ENCODE peak calls at places on chromosomes 5 and 9, in seven cellular contexts. One of them, this sample, is unnamed.

GRCh38 chr9:133474215-133474614 is 4.7 kb downstream of the SLC2A6 start:
- DNase-seq in left cardiac atrium: no peak
- DNase-seq in caudate nucleus: no peak
- DNase-seq in MCF 10A: no peak
- DNase-seq in putamen: no peak
- DNase-seq in CD8-positive, alpha-beta memory T cell: no peak
- DNase-seq in kidney: no peak
- DNase-seq in this sample: no peak

GRCh38 chr9:5448461-5448860 is 1.9 kb upstream of the CD274 start:
- DNase-seq in kidney: no peak
- DNase-seq in putamen: no peak
- DNase-seq in caudate nucleus: no peak
- DNase-seq in left cardiac atrium: no peak
- DNase-seq in CD8-positive, alpha-beta memory T cell: no peak
- DNase-seq in MCF 10A: no peak
- DNase-seq in this sample: no peak

GRCh38 chr5:6766558-6767191 is 53.4 kb downstream of the TENT4A start:
- DNase-seq in kidney: peak
- DNase-seq in CD8-positive, alpha-beta memory T cell: no peak
- DNase-seq in caudate nucleus: peak
- DNase-seq in left cardiac atrium: peak
- DNase-seq in putamen: peak
- DNase-seq in MCF 10A: peak
- DNase-seq in this sample: no peak

GRCh38 chr5:87300744-87301143 is 33.1 kb downstream of the RASA1 start:
- DNase-seq in kidney: no peak
- DNase-seq in CD8-positive, alpha-beta memory T cell: no peak
- DNase-seq in left cardiac atrium: no peak
- DNase-seq in caudate nucleus: no peak
- DNase-seq in putamen: no peak
- DNase-seq in MCF 10A: peak
- DNase-seq in this sample: no peak

GRCh38 chr9:37412431-37413151 is 9.9 kb upstream of the GRHPR start:
- DNase-seq in putamen: no peak
- DNase-seq in left cardiac atrium: no peak
- DNase-seq in MCF 10A: peak
- DNase-seq in caudate nucleus: no peak
- DNase-seq in kidney: no peak
- DNase-seq in CD8-positive, alpha-beta memory T cell: no peak
- DNase-seq in this sample: no peak

GRCh38 chr9:98415782-98416181 is 160.3 kb upstream of the TBC1D2 start:
- DNase-seq in left cardiac atrium: no peak
- DNase-seq in CD8-positive, alpha-beta memory T cell: no peak
- DNase-seq in caudate nucleus: no peak
- DNase-seq in putamen: no peak
- DNase-seq in kidney: no peak
- DNase-seq in MCF 10A: no peak
- DNase-seq in this sample: no peak

GRCh38 chr5:139849942-139850341 is 54.3 kb downstream of the PSD2 start:
- DNase-seq in caudate nucleus: no peak
- DNase-seq in MCF 10A: no peak
- DNase-seq in kidney: no peak
- DNase-seq in CD8-positive, alpha-beta memory T cell: no peak
- DNase-seq in left cardiac atrium: no peak
- DNase-seq in putamen: no peak
- DNase-seq in this sample: no peak

GRCh38 chr9:96245399-96245798 is 56.6 kb downstream of the HSD17B3 start:
- DNase-seq in kidney: no peak
- DNase-seq in caudate nucleus: no peak
- DNase-seq in putamen: no peak
- DNase-seq in left cardiac atrium: no peak
- DNase-seq in CD8-positive, alpha-beta memory T cell: no peak
- DNase-seq in MCF 10A: no peak
- DNase-seq in this sample: no peak

GRCh38 chr5:983238-983524 is 25.4 kb upstream of the NKD2 start:
- DNase-seq in caudate nucleus: no peak
- DNase-seq in CD8-positive, alpha-beta memory T cell: no peak
- DNase-seq in left cardiac atrium: no peak
- DNase-seq in MCF 10A: no peak
- DNase-seq in putamen: no peak
- DNase-seq in kidney: peak
- DNase-seq in this sample: no peak

GRCh38 chr9:27539479-27540441 is 10.1 kb upstream of the MOB3B start:
- DNase-seq in kidney: peak
- DNase-seq in putamen: peak
- DNase-seq in left cardiac atrium: peak
- DNase-seq in CD8-positive, alpha-beta memory T cell: no peak
- DNase-seq in MCF 10A: peak
- DNase-seq in caudate nucleus: no peak
- DNase-seq in this sample: no peak

GRCh38 chr9:752681-753200 is 88.8 kb upstream of the DMRT1 start:
- DNase-seq in putamen: no peak
- DNase-seq in CD8-positive, alpha-beta memory T cell: no peak
- DNase-seq in caudate nucleus: no peak
- DNase-seq in MCF 10A: peak
- DNase-seq in left cardiac atrium: no peak
- DNase-seq in kidney: no peak
- DNase-seq in this sample: no peak

GRCh38 chr9:111074395-111074794 is 36.1 kb upstream of the LPAR1 start:
- DNase-seq in CD8-positive, alpha-beta memory T cell: no peak
- DNase-seq in MCF 10A: no peak
- DNase-seq in caudate nucleus: no peak
- DNase-seq in kidney: no peak
- DNase-seq in putamen: no peak
- DNase-seq in left cardiac atrium: no peak
- DNase-seq in this sample: no peak

GRCh38 chr5:6736106-6736505 is 22.9 kb downstream of the TENT4A start:
- DNase-seq in kidney: no peak
- DNase-seq in caudate nucleus: no peak
- DNase-seq in putamen: no peak
- DNase-seq in MCF 10A: no peak
- DNase-seq in CD8-positive, alpha-beta memory T cell: no peak
- DNase-seq in left cardiac atrium: no peak
- DNase-seq in this sample: no peak

GRCh38 chr9:115213777-115214428 is 95.9 kb upstream of the TNC start:
- DNase-seq in left cardiac atrium: no peak
- DNase-seq in kidney: no peak
- DNase-seq in MCF 10A: peak
- DNase-seq in putamen: no peak
- DNase-seq in caudate nucleus: no peak
- DNase-seq in CD8-positive, alpha-beta memory T cell: no peak
- DNase-seq in this sample: no peak

GRCh38 chr9:128249914-128250838 is 25.6 kb downstream of the GOLGA2 start:
- DNase-seq in kidney: peak
- DNase-seq in putamen: peak
- DNase-seq in left cardiac atrium: peak
- DNase-seq in MCF 10A: peak
- DNase-seq in caudate nucleus: peak
- DNase-seq in CD8-positive, alpha-beta memory T cell: peak
- DNase-seq in this sample: peak

GRCh38 chr5:179416906-179417470 is 71.7 kb upstream of the ADAMTS2 start:
- DNase-seq in putamen: no peak
- DNase-seq in left cardiac atrium: no peak
- DNase-seq in caudate nucleus: no peak
- DNase-seq in MCF 10A: no peak
- DNase-seq in CD8-positive, alpha-beta memory T cell: no peak
- DNase-seq in kidney: no peak
- DNase-seq in this sample: no peak

GRCh38 chr5:87151547-87151946 is 116.1 kb upstream of the RASA1 start:
- DNase-seq in caudate nucleus: no peak
- DNase-seq in left cardiac atrium: no peak
- DNase-seq in putamen: no peak
- DNase-seq in MCF 10A: peak
- DNase-seq in CD8-positive, alpha-beta memory T cell: no peak
- DNase-seq in kidney: no peak
- DNase-seq in this sample: no peak

GRCh38 chr9:129968690-129969485 is 74.1 kb downstream of the FNBP1 start:
- DNase-seq in putamen: no peak
- DNase-seq in CD8-positive, alpha-beta memory T cell: no peak
- DNase-seq in caudate nucleus: no peak
- DNase-seq in left cardiac atrium: no peak
- DNase-seq in MCF 10A: peak
- DNase-seq in kidney: no peak
- DNase-seq in this sample: no peak

GRCh38 chr5:39177629-39177959 is 41.8 kb downstream of the FYB1 start:
- DNase-seq in left cardiac atrium: no peak
- DNase-seq in CD8-positive, alpha-beta memory T cell: peak
- DNase-seq in putamen: no peak
- DNase-seq in caudate nucleus: no peak
- DNase-seq in MCF 10A: no peak
- DNase-seq in kidney: no peak
- DNase-seq in this sample: peak

GRCh38 chr5:58378613-58379385 is 81.1 kb downstream of the PLK2 start:
- DNase-seq in left cardiac atrium: no peak
- DNase-seq in putamen: no peak
- DNase-seq in CD8-positive, alpha-beta memory T cell: no peak
- DNase-seq in caudate nucleus: no peak
- DNase-seq in MCF 10A: no peak
- DNase-seq in kidney: no peak
- DNase-seq in this sample: no peak

GRCh38 chr5:72300590-72301339 is 19.3 kb downstream of the MRPS27 start:
- DNase-seq in kidney: no peak
- DNase-seq in CD8-positive, alpha-beta memory T cell: no peak
- DNase-seq in putamen: no peak
- DNase-seq in left cardiac atrium: no peak
- DNase-seq in caudate nucleus: no peak
- DNase-seq in MCF 10A: no peak
- DNase-seq in this sample: no peak

GRCh38 chr5:172683696-172684464 is 42.8 kb downstream of the NEURL1B start:
- DNase-seq in putamen: no peak
- DNase-seq in caudate nucleus: no peak
- DNase-seq in kidney: peak
- DNase-seq in left cardiac atrium: peak
- DNase-seq in CD8-positive, alpha-beta memory T cell: peak
- DNase-seq in MCF 10A: no peak
- DNase-seq in this sample: no peak

GRCh38 chr9:133260334-133261102 is 14.5 kb downstream of the ABO start:
- DNase-seq in caudate nucleus: no peak
- DNase-seq in kidney: no peak
- DNase-seq in MCF 10A: no peak
- DNase-seq in CD8-positive, alpha-beta memory T cell: no peak
- DNase-seq in left cardiac atrium: no peak
- DNase-seq in putamen: no peak
- DNase-seq in this sample: no peak

GRCh38 chr5:10351199-10351881 is 2.2 kb upstream of the MARCHF6 start:
- DNase-seq in caudate nucleus: no peak
- DNase-seq in putamen: no peak
- DNase-seq in kidney: no peak
- DNase-seq in CD8-positive, alpha-beta memory T cell: no peak
- DNase-seq in MCF 10A: peak
- DNase-seq in left cardiac atrium: no peak
- DNase-seq in this sample: no peak

GRCh38 chr5:58240286-58240685 is 219.6 kb downstream of the PLK2 start:
- DNase-seq in left cardiac atrium: no peak
- DNase-seq in caudate nucleus: no peak
- DNase-seq in CD8-positive, alpha-beta memory T cell: no peak
- DNase-seq in kidney: no peak
- DNase-seq in MCF 10A: peak
- DNase-seq in putamen: no peak
- DNase-seq in this sample: no peak

GRCh38 chr5:72752909-72753308 is 63.6 kb upstream of the TNPO1 start:
- DNase-seq in left cardiac atrium: no peak
- DNase-seq in MCF 10A: no peak
- DNase-seq in caudate nucleus: no peak
- DNase-seq in kidney: no peak
- DNase-seq in putamen: no peak
- DNase-seq in CD8-positive, alpha-beta memory T cell: no peak
- DNase-seq in this sample: no peak

GRCh38 chr9:96052703-96053102 is 177.2 kb downstream of the ERCC6L2 start:
- DNase-seq in kidney: no peak
- DNase-seq in MCF 10A: peak
- DNase-seq in CD8-positive, alpha-beta memory T cell: no peak
- DNase-seq in left cardiac atrium: no peak
- DNase-seq in caudate nucleus: no peak
- DNase-seq in putamen: no peak
- DNase-seq in this sample: no peak

GRCh38 chr5:176540956-176541337 is 3.7 kb upstream of the RNF44 start:
- DNase-seq in MCF 10A: no peak
- DNase-seq in caudate nucleus: no peak
- DNase-seq in putamen: no peak
- DNase-seq in left cardiac atrium: no peak
- DNase-seq in CD8-positive, alpha-beta memory T cell: peak
- DNase-seq in kidney: no peak
- DNase-seq in this sample: no peak

GRCh38 chr5:129664336-129664937 is 83.5 kb upstream of the MINAR2 start:
- DNase-seq in caudate nucleus: no peak
- DNase-seq in CD8-positive, alpha-beta memory T cell: peak
- DNase-seq in kidney: no peak
- DNase-seq in MCF 10A: peak
- DNase-seq in putamen: no peak
- DNase-seq in left cardiac atrium: peak
- DNase-seq in this sample: no peak

GRCh38 chr5:54049963-54050362 is 260.4 kb downstream of the ARL15 start:
- DNase-seq in kidney: no peak
- DNase-seq in caudate nucleus: no peak
- DNase-seq in MCF 10A: no peak
- DNase-seq in CD8-positive, alpha-beta memory T cell: no peak
- DNase-seq in putamen: no peak
- DNase-seq in left cardiac atrium: no peak
- DNase-seq in this sample: no peak

GRCh38 chr5:159836691-159837090 is 79.6 kb upstream of the ADRA1B start:
- DNase-seq in putamen: no peak
- DNase-seq in left cardiac atrium: no peak
- DNase-seq in MCF 10A: no peak
- DNase-seq in caudate nucleus: no peak
- DNase-seq in CD8-positive, alpha-beta memory T cell: no peak
- DNase-seq in kidney: no peak
- DNase-seq in this sample: no peak

GRCh38 chr9:134383148-134383547 is 56.9 kb downstream of the RXRA start:
- DNase-seq in caudate nucleus: no peak
- DNase-seq in kidney: no peak
- DNase-seq in CD8-positive, alpha-beta memory T cell: no peak
- DNase-seq in putamen: no peak
- DNase-seq in MCF 10A: no peak
- DNase-seq in left cardiac atrium: no peak
- DNase-seq in this sample: no peak